ENCODE peak calls at places on chromosomes 11 and 22, in seven cellular contexts. L is NB4; M is activated CD4-positive, alpha-beta T cell treated with anti-CD3 and anti-CD28 coated beads for 48 hours; U is spleen; X is epithelial cell of esophagus; N is fibroblast of the conjunctiva; I is aorta. T is an unnamed sample.
A peak's percentile ranks its signal among the peaks of the same experiment; 100 is the strongest.

GRCh38 chr22:31533391-31533790 is 37.1 kb downstream of the SFI1 start:
- DNase-seq in L (no peak), M (no peak), U (no peak), X (no peak), N (no peak), I (no peak), T (peak; percentile 9)

GRCh38 chr11:29135504-29135903 is 881.3 kb downstream of the KCNA4 start:
- DNase-seq in L (no peak), M (no peak), U (no peak), X (no peak), N (no peak), I (no peak), T (no peak)

GRCh38 chr11:18367431-18367830 is 26.9 kb upstream of the LDHA start:
- DNase-seq in L (no peak), M (no peak), U (no peak), X (peak; percentile 40), N (peak; percentile 9), I (no peak), T (no peak)

GRCh38 chr11:43467958-43468357 is 109.2 kb downstream of the TTC17 start:
- DNase-seq in L (peak; percentile 5), M (no peak), U (no peak), X (no peak), N (no peak), I (no peak), T (no peak)

GRCh38 chr11:34915136-34916013 is 804 bp downstream of the APIP start:
- DNase-seq in L (peak; percentile 40), M (no peak), U (no peak), X (no peak), N (no peak), I (no peak), T (no peak)

GRCh38 chr11:61010466-61011238 is 39.2 kb downstream of the CD6 start:
- DNase-seq in L (no peak), M (no peak), U (peak; percentile 13), X (no peak), N (no peak), I (no peak), T (no peak)

GRCh38 chr11:3723014-3723708 is 52.0 kb upstream of the CHRNA10 start:
- DNase-seq in L (peak; percentile 83), M (no peak), U (no peak), X (peak; percentile 91), N (peak; percentile 97), I (no peak), T (no peak)

GRCh38 chr11:124946735-124947141 is 7.3 kb upstream of the CCDC15 start:
- DNase-seq in L (no peak), M (no peak), U (no peak), X (peak; percentile 66), N (peak; percentile 6), I (no peak), T (no peak)

GRCh38 chr22:27100789-27101188 is 443.4 kb downstream of the MIAT start:
- DNase-seq in L (no peak), M (no peak), U (no peak), X (no peak), N (no peak), I (no peak), T (peak; percentile 95)

GRCh38 chr11:128488471-128488870 is 98.9 kb downstream of the ETS1 start:
- DNase-seq in L (peak; percentile 96), M (peak; percentile 58), U (no peak), X (peak; percentile 91), N (peak; percentile 74), I (no peak), T (no peak)

GRCh38 chr11:34266090-34266912 is 91.5 kb downstream of the ABTB2 start:
- DNase-seq in L (peak; percentile 96), M (no peak), U (no peak), X (peak; percentile 35), N (peak; percentile 93), I (peak; percentile 63), T (no peak)

GRCh38 chr11:89381094-89381493 is 110.1 kb downstream of the NOX4 start:
- DNase-seq in L (no peak), M (peak; percentile 6), U (no peak), X (peak; percentile 97), N (peak; percentile 82), I (peak; percentile 74), T (no peak)

GRCh38 chr11:86313793-86314192 is 11.8 kb downstream of the HIKESHI start:
- DNase-seq in L (no peak), M (no peak), U (no peak), X (peak; percentile 17), N (no peak), I (no peak), T (no peak)

GRCh38 chr11:8102296-8102915 is 21.4 kb downstream of the TUB start:
- DNase-seq in L (no peak), M (no peak), U (peak; percentile 35), X (peak; percentile 14), N (no peak), I (no peak), T (peak; percentile 25)

GRCh38 chr11:2889399-2890273 is 4.1 kb upstream of the CDKN1C start:
- DNase-seq in L (no peak), M (no peak), U (peak; percentile 74), X (no peak), N (no peak), I (no peak), T (no peak)

GRCh38 chr11:122509091-122509490 is 146.4 kb upstream of the UBASH3B start:
- DNase-seq in L (no peak), M (no peak), U (no peak), X (no peak), N (no peak), I (no peak), T (no peak)

GRCh38 chr11:35083181-35084061 is 55.5 kb upstream of the CD44 start:
- DNase-seq in L (peak; percentile 85), M (peak; percentile 74), U (peak; percentile 82), X (peak; percentile 63), N (peak; percentile 96), I (peak; percentile 87), T (no peak)

GRCh38 chr11:58567889-58568512 is 7.7 kb downstream of the LPXN start:
- DNase-seq in L (peak; percentile 80), M (peak; percentile 83), U (peak; percentile 83), X (peak; percentile 68), N (no peak), I (peak; percentile 66), T (no peak)

GRCh38 chr11:122723106-122723505 is 67.6 kb downstream of the UBASH3B start:
- DNase-seq in L (no peak), M (no peak), U (no peak), X (no peak), N (no peak), I (no peak), T (no peak)

GRCh38 chr22:31818481-31819392 is 64.9 kb downstream of the DEPDC5 start:
- DNase-seq in L (peak; percentile 5), M (peak; percentile 65), U (no peak), X (peak; percentile 4), N (peak; percentile 0), I (no peak), T (no peak)

GRCh38 chr22:35611891-35612576 is 5.1 kb downstream of the MB start:
- DNase-seq in L (peak; percentile 43), M (no peak), U (no peak), X (no peak), N (no peak), I (peak; percentile 16), T (no peak)

GRCh38 chr22:19991645-19992451 is 24.8 kb downstream of the ARVCF start:
- DNase-seq in L (no peak), M (no peak), U (peak; percentile 53), X (no peak), N (no peak), I (peak; percentile 86), T (peak; percentile 86)

GRCh38 chr11:35304393-35304790 is 115.0 kb downstream of the SLC1A2 start:
- DNase-seq in L (no peak), M (no peak), U (no peak), X (peak; percentile 37), N (peak; percentile 55), I (no peak), T (no peak)

GRCh38 chr22:44202261-44202789 is 21.6 kb downstream of the PARVG start:
- DNase-seq in L (no peak), M (no peak), U (no peak), X (no peak), N (peak; percentile 5), I (no peak), T (no peak)

GRCh38 chr11:103877221-103877620 is 159.2 kb upstream of the DDI1 start:
- DNase-seq in L (no peak), M (no peak), U (no peak), X (no peak), N (no peak), I (no peak), T (no peak)

GRCh38 chr11:107508201-107508857 is 50.7 kb upstream of the CWF19L2 start:
- DNase-seq in L (no peak), M (no peak), U (no peak), X (no peak), N (no peak), I (no peak), T (no peak)

GRCh38 chr11:13207665-13208594 is 69.7 kb upstream of the BMAL1 start:
- DNase-seq in L (peak; percentile 81), M (peak; percentile 19), U (no peak), X (peak; percentile 79), N (peak; percentile 79), I (no peak), T (no peak)

GRCh38 chr22:46121523-46122287 is 28.6 kb upstream of the PPARA start:
- DNase-seq in L (no peak), M (no peak), U (no peak), X (no peak), N (no peak), I (no peak), T (no peak)

GRCh38 chr11:121829159-121829643 is 286.8 kb downstream of the BLID start:
- DNase-seq in L (peak; percentile 7), M (peak; percentile 2), U (no peak), X (peak; percentile 69), N (peak; percentile 97), I (peak; percentile 48), T (no peak)

GRCh38 chr11:66002648-66003225 is 434 bp downstream of the BANF1 start:
- DNase-seq in L (no peak), M (no peak), U (no peak), X (peak; percentile 39), N (peak; percentile 16), I (no peak), T (no peak)

GRCh38 chr11:19577849-19578619 is 134.6 kb upstream of the NAV2 start:
- DNase-seq in L (no peak), M (no peak), U (no peak), X (no peak), N (peak; percentile 57), I (peak; percentile 78), T (no peak)

GRCh38 chr22:39240841-39241631 is 3.7 kb downstream of the PDGFB start:
- DNase-seq in L (no peak), M (no peak), U (no peak), X (peak; percentile 76), N (no peak), I (peak; percentile 83), T (no peak)